ENCODE peak calls at places on chromosomes 6 and 20, in ten cellular contexts. B, U, X, H, M, R, L, O, I and P are unnamed samples.

GRCh38 chr6:33987531-33988021 is 158.3 kb downstream of the GRM4 start:
- DNase-seq in B (no peak), U (peak; percentile 42), X (no peak), H (no peak), M (peak; percentile 50), R (no peak), L (peak; percentile 55), O (no peak), I (no peak), P (no peak)

GRCh38 chr6:85250586-85251216 is 199.2 kb upstream of the NT5E start:
- DNase-seq in B (no peak), U (no peak), X (no peak), H (no peak), M (no peak), R (no peak), L (no peak), O (no peak), I (peak; percentile 68), P (no peak)

GRCh38 chr6:27867051-27867940 is 44.9 kb downstream of the OR2B2 start:
- DNase-seq in B (peak; percentile 74), U (peak; percentile 58), X (peak; percentile 93), H (peak; percentile 56), M (peak; percentile 86), R (peak; percentile 97), L (peak; percentile 87), O (peak; percentile 42), I (peak; percentile 82), P (no peak)

GRCh38 chr20:63831696-63832686 is 927 bp upstream of the ZBTB46 start:
- DNase-seq in B (no peak), U (no peak), X (no peak), H (no peak), M (no peak), R (no peak), L (peak; percentile 54), O (no peak), I (no peak), P (no peak)

GRCh38 chr20:57451759-57452661 is 60.8 kb downstream of the RBM38 start:
- DNase-seq in B (no peak), U (no peak), X (peak; percentile 52), H (no peak), M (peak; percentile 41), R (peak; percentile 53), L (no peak), O (no peak), I (no peak), P (no peak)

GRCh38 chr6:34425132-34425497 is 754 bp downstream of the RPS10 start:
- DNase-seq in B (no peak), U (no peak), X (no peak), H (peak; percentile 4), M (no peak), R (peak; percentile 23), L (no peak), O (no peak), I (no peak), P (peak; percentile 17)

GRCh38 chr20:41664584-41664983 is 46.4 kb upstream of the CHD6 start:
- DNase-seq in B (no peak), U (no peak), X (peak; percentile 94), H (no peak), M (peak; percentile 46), R (peak; percentile 66), L (no peak), O (no peak), I (peak; percentile 1), P (peak; percentile 45)

GRCh38 chr20:51801220-51801991 is 915 bp downstream of the SALL4 start:
- DNase-seq in B (no peak), U (peak; percentile 43), X (no peak), H (no peak), M (peak; percentile 19), R (no peak), L (peak; percentile 38), O (no peak), I (no peak), P (no peak)

GRCh38 chr6:24149836-24150235 is 23.8 kb downstream of the NRSN1 start:
- DNase-seq in B (no peak), U (no peak), X (no peak), H (no peak), M (no peak), R (no peak), L (no peak), O (no peak), I (no peak), P (no peak)

GRCh38 chr6:15538106-15538505 is 124.7 kb downstream of the DTNBP1 start:
- DNase-seq in B (no peak), U (no peak), X (no peak), H (no peak), M (no peak), R (no peak), L (no peak), O (no peak), I (no peak), P (no peak)

GRCh38 chr20:22545045-22545444 is 39.3 kb downstream of the FOXA2 start:
- DNase-seq in B (no peak), U (no peak), X (no peak), H (no peak), M (no peak), R (no peak), L (no peak), O (no peak), I (no peak), P (no peak)

GRCh38 chr6:3336859-3337515 is 78.2 kb downstream of the PSMG4 start:
- DNase-seq in B (no peak), U (no peak), X (no peak), H (no peak), M (no peak), R (no peak), L (no peak), O (no peak), I (no peak), P (peak; percentile 45)

GRCh38 chr6:170032706-170033309 is 258.1 kb downstream of the DLL1 start:
- DNase-seq in B (no peak), U (peak; percentile 33), X (no peak), H (no peak), M (no peak), R (no peak), L (no peak), O (no peak), I (no peak), P (no peak)

GRCh38 chr6:138109042-138109997 is 2.1 kb upstream of the PERP start:
- DNase-seq in B (peak; percentile 51), U (peak; percentile 83), X (peak; percentile 77), H (peak; percentile 23), M (peak; percentile 76), R (peak; percentile 78), L (peak; percentile 73), O (peak; percentile 69), I (peak; percentile 48), P (peak; percentile 58)

GRCh38 chr6:144152334-144152900 is 2.1 kb downstream of the STX11 start:
- DNase-seq in B (no peak), U (no peak), X (no peak), H (no peak), M (no peak), R (no peak), L (no peak), O (no peak), I (no peak), P (no peak)

GRCh38 chr6:102736941-102737368 is 1343.4 kb downstream of the GRIK2 start:
- DNase-seq in B (no peak), U (no peak), X (no peak), H (peak; percentile 71), M (no peak), R (no peak), L (no peak), O (no peak), I (peak; percentile 61), P (no peak)

GRCh38 chr20:53922901-53923314 is 147.5 kb downstream of the BCAS1 start:
- DNase-seq in B (no peak), U (no peak), X (peak; percentile 87), H (no peak), M (no peak), R (peak; percentile 81), L (no peak), O (no peak), I (no peak), P (peak; percentile 77)